ENCODE peak calls at places on chromosome 11, in six cellular contexts. One of them, this sample, is unnamed.

GRCh38 chr11:9304178-9304577 is 10.2 kb downstream of the TMEM41B start:
- DNase-seq in mucosa of gallbladder: no peak
- DNase-seq in GM10248: no peak
- DNase-seq in heart left ventricle: no peak
- DNase-seq in NCI-H510A treated with DMSO at 0.1 percent for 48 hours: no peak
- DNase-seq in HuH-7.5: no peak
- DNase-seq in this sample: no peak

GRCh38 chr11:130858215-130858614 is 58.1 kb downstream of the SNX19 start:
- DNase-seq in mucosa of gallbladder: no peak
- DNase-seq in NCI-H510A treated with DMSO at 0.1 percent for 48 hours: no peak
- DNase-seq in HuH-7.5: no peak
- DNase-seq in heart left ventricle: no peak
- DNase-seq in GM10248: no peak
- DNase-seq in this sample: no peak

GRCh38 chr11:131389582-131389981 is 19.2 kb downstream of the NTM start:
- DNase-seq in HuH-7.5: no peak
- DNase-seq in heart left ventricle: no peak
- DNase-seq in GM10248: no peak
- DNase-seq in mucosa of gallbladder: no peak
- DNase-seq in NCI-H510A treated with DMSO at 0.1 percent for 48 hours: no peak
- DNase-seq in this sample: no peak

GRCh38 chr11:10305262-10305963 is 540 bp downstream of the ADM start:
- DNase-seq in NCI-H510A treated with DMSO at 0.1 percent for 48 hours: no peak
- DNase-seq in mucosa of gallbladder: no peak
- DNase-seq in heart left ventricle: no peak
- DNase-seq in HuH-7.5: peak
- DNase-seq in GM10248: peak
- DNase-seq in this sample: no peak

GRCh38 chr11:14366936-14367335 is 8.0 kb upstream of the RRAS2 start:
- DNase-seq in HuH-7.5: no peak
- DNase-seq in mucosa of gallbladder: no peak
- DNase-seq in heart left ventricle: no peak
- DNase-seq in GM10248: no peak
- DNase-seq in NCI-H510A treated with DMSO at 0.1 percent for 48 hours: no peak
- DNase-seq in this sample: no peak

GRCh38 chr11:7512525-7513209 is 1.1 kb upstream of the PPFIBP2 start:
- DNase-seq in GM10248: peak
- DNase-seq in HuH-7.5: no peak
- DNase-seq in NCI-H510A treated with DMSO at 0.1 percent for 48 hours: no peak
- DNase-seq in mucosa of gallbladder: peak
- DNase-seq in heart left ventricle: peak
- DNase-seq in this sample: no peak

GRCh38 chr11:99693941-99694492 is 673.3 kb downstream of the CNTN5 start:
- DNase-seq in heart left ventricle: no peak
- DNase-seq in GM10248: no peak
- DNase-seq in HuH-7.5: no peak
- DNase-seq in NCI-H510A treated with DMSO at 0.1 percent for 48 hours: no peak
- DNase-seq in mucosa of gallbladder: peak
- DNase-seq in this sample: no peak

GRCh38 chr11:117385906-117386305 is 58.3 kb downstream of the CEP164 start:
- DNase-seq in heart left ventricle: no peak
- DNase-seq in mucosa of gallbladder: no peak
- DNase-seq in HuH-7.5: no peak
- DNase-seq in NCI-H510A treated with DMSO at 0.1 percent for 48 hours: no peak
- DNase-seq in GM10248: no peak
- DNase-seq in this sample: no peak

GRCh38 chr11:15123849-15124248 is 9.1 kb downstream of the INSC start:
- DNase-seq in mucosa of gallbladder: no peak
- DNase-seq in heart left ventricle: no peak
- DNase-seq in HuH-7.5: no peak
- DNase-seq in NCI-H510A treated with DMSO at 0.1 percent for 48 hours: no peak
- DNase-seq in GM10248: no peak
- DNase-seq in this sample: no peak

GRCh38 chr11:134759314-134759713 is 347.3 kb upstream of the B3GAT1 start:
- DNase-seq in heart left ventricle: no peak
- DNase-seq in GM10248: no peak
- DNase-seq in HuH-7.5: no peak
- DNase-seq in mucosa of gallbladder: no peak
- DNase-seq in NCI-H510A treated with DMSO at 0.1 percent for 48 hours: no peak
- DNase-seq in this sample: no peak

GRCh38 chr11:68524213-68524612 is 63.7 kb downstream of the PPP6R3 start:
- DNase-seq in mucosa of gallbladder: no peak
- DNase-seq in GM10248: no peak
- DNase-seq in heart left ventricle: no peak
- DNase-seq in NCI-H510A treated with DMSO at 0.1 percent for 48 hours: no peak
- DNase-seq in HuH-7.5: no peak
- DNase-seq in this sample: no peak

GRCh38 chr11:12319734-12320387 is 57.5 kb upstream of the PARVA start:
- DNase-seq in HuH-7.5: no peak
- DNase-seq in heart left ventricle: no peak
- DNase-seq in mucosa of gallbladder: no peak
- DNase-seq in NCI-H510A treated with DMSO at 0.1 percent for 48 hours: peak
- DNase-seq in GM10248: no peak
- DNase-seq in this sample: no peak

GRCh38 chr11:123219066-123219697 is 24.1 kb upstream of the CLMP start:
- DNase-seq in GM10248: no peak
- DNase-seq in mucosa of gallbladder: no peak
- DNase-seq in NCI-H510A treated with DMSO at 0.1 percent for 48 hours: no peak
- DNase-seq in HuH-7.5: no peak
- DNase-seq in heart left ventricle: no peak
- DNase-seq in this sample: no peak

GRCh38 chr11:120121914-120122473 is 15.9 kb downstream of the TRIM29 start:
- DNase-seq in heart left ventricle: no peak
- DNase-seq in HuH-7.5: no peak
- DNase-seq in NCI-H510A treated with DMSO at 0.1 percent for 48 hours: no peak
- DNase-seq in mucosa of gallbladder: peak
- DNase-seq in GM10248: no peak
- DNase-seq in this sample: no peak

GRCh38 chr11:106681435-106681834 is 336.8 kb downstream of the GUCY1A2 start:
- DNase-seq in mucosa of gallbladder: no peak
- DNase-seq in heart left ventricle: no peak
- DNase-seq in NCI-H510A treated with DMSO at 0.1 percent for 48 hours: no peak
- DNase-seq in GM10248: no peak
- DNase-seq in HuH-7.5: no peak
- DNase-seq in this sample: no peak

GRCh38 chr11:32137263-32137662 is 46.4 kb downstream of the RCN1 start:
- DNase-seq in mucosa of gallbladder: no peak
- DNase-seq in GM10248: no peak
- DNase-seq in NCI-H510A treated with DMSO at 0.1 percent for 48 hours: no peak
- DNase-seq in HuH-7.5: no peak
- DNase-seq in heart left ventricle: no peak
- DNase-seq in this sample: no peak

GRCh38 chr11:119992171-119993051 is 145.5 kb downstream of the TRIM29 start:
- DNase-seq in NCI-H510A treated with DMSO at 0.1 percent for 48 hours: no peak
- DNase-seq in GM10248: no peak
- DNase-seq in HuH-7.5: no peak
- DNase-seq in heart left ventricle: no peak
- DNase-seq in mucosa of gallbladder: no peak
- DNase-seq in this sample: no peak

GRCh38 chr11:116657842-116658825 is 114.7 kb downstream of the BUD13 start:
- DNase-seq in heart left ventricle: no peak
- DNase-seq in HuH-7.5: no peak
- DNase-seq in GM10248: no peak
- DNase-seq in mucosa of gallbladder: no peak
- DNase-seq in NCI-H510A treated with DMSO at 0.1 percent for 48 hours: no peak
- DNase-seq in this sample: no peak

GRCh38 chr11:70845761-70846160 is 406.6 kb downstream of the SHANK2 start:
- DNase-seq in HuH-7.5: no peak
- DNase-seq in NCI-H510A treated with DMSO at 0.1 percent for 48 hours: no peak
- DNase-seq in GM10248: no peak
- DNase-seq in mucosa of gallbladder: no peak
- DNase-seq in heart left ventricle: peak
- DNase-seq in this sample: no peak

GRCh38 chr11:116733959-116734517 is 38.7 kb downstream of the BUD13 start:
- DNase-seq in NCI-H510A treated with DMSO at 0.1 percent for 48 hours: no peak
- DNase-seq in heart left ventricle: no peak
- DNase-seq in GM10248: no peak
- DNase-seq in HuH-7.5: no peak
- DNase-seq in mucosa of gallbladder: no peak
- DNase-seq in this sample: no peak

GRCh38 chr11:14924291-14924690 is 32.3 kb upstream of the CYP2R1 start:
- DNase-seq in GM10248: no peak
- DNase-seq in mucosa of gallbladder: no peak
- DNase-seq in HuH-7.5: no peak
- DNase-seq in heart left ventricle: no peak
- DNase-seq in NCI-H510A treated with DMSO at 0.1 percent for 48 hours: no peak
- DNase-seq in this sample: no peak

GRCh38 chr11:102157219-102157618 is 47.0 kb downstream of the YAP1 start:
- DNase-seq in mucosa of gallbladder: peak
- DNase-seq in GM10248: no peak
- DNase-seq in HuH-7.5: no peak
- DNase-seq in NCI-H510A treated with DMSO at 0.1 percent for 48 hours: no peak
- DNase-seq in heart left ventricle: peak
- DNase-seq in this sample: no peak

GRCh38 chr11:70152244-70152643 is 50.9 kb upstream of the FADD start:
- DNase-seq in NCI-H510A treated with DMSO at 0.1 percent for 48 hours: no peak
- DNase-seq in mucosa of gallbladder: no peak
- DNase-seq in HuH-7.5: no peak
- DNase-seq in GM10248: no peak
- DNase-seq in heart left ventricle: no peak
- DNase-seq in this sample: no peak

GRCh38 chr11:119347242-119347641 is 737 bp upstream of the MFRP start:
- DNase-seq in HuH-7.5: no peak
- DNase-seq in heart left ventricle: no peak
- DNase-seq in NCI-H510A treated with DMSO at 0.1 percent for 48 hours: no peak
- DNase-seq in mucosa of gallbladder: no peak
- DNase-seq in GM10248: no peak
- DNase-seq in this sample: no peak

GRCh38 chr11:10395196-10395897 is 59.7 kb upstream of the AMPD3 start:
- DNase-seq in HuH-7.5: no peak
- DNase-seq in NCI-H510A treated with DMSO at 0.1 percent for 48 hours: no peak
- DNase-seq in GM10248: no peak
- DNase-seq in mucosa of gallbladder: no peak
- DNase-seq in heart left ventricle: no peak
- DNase-seq in this sample: no peak

GRCh38 chr11:65170058-65170534 is at the start of gene SPDYC:
- DNase-seq in HuH-7.5: no peak
- DNase-seq in NCI-H510A treated with DMSO at 0.1 percent for 48 hours: no peak
- DNase-seq in mucosa of gallbladder: no peak
- DNase-seq in heart left ventricle: no peak
- DNase-seq in GM10248: no peak
- DNase-seq in this sample: no peak

GRCh38 chr11:353315-353857 is 15.9 kb upstream of the B4GALNT4 start:
- DNase-seq in GM10248: no peak
- DNase-seq in NCI-H510A treated with DMSO at 0.1 percent for 48 hours: no peak
- DNase-seq in heart left ventricle: peak
- DNase-seq in mucosa of gallbladder: peak
- DNase-seq in HuH-7.5: peak
- DNase-seq in this sample: no peak

GRCh38 chr11:83326326-83326725 is 40.2 kb upstream of the CCDC90B start:
- DNase-seq in HuH-7.5: no peak
- DNase-seq in heart left ventricle: no peak
- DNase-seq in mucosa of gallbladder: no peak
- DNase-seq in NCI-H510A treated with DMSO at 0.1 percent for 48 hours: no peak
- DNase-seq in GM10248: no peak
- DNase-seq in this sample: no peak

GRCh38 chr11:19433367-19433766 is 192.6 kb upstream of the E2F8 start:
- DNase-seq in heart left ventricle: no peak
- DNase-seq in NCI-H510A treated with DMSO at 0.1 percent for 48 hours: no peak
- DNase-seq in HuH-7.5: no peak
- DNase-seq in GM10248: no peak
- DNase-seq in mucosa of gallbladder: no peak
- DNase-seq in this sample: no peak

GRCh38 chr11:122656073-122656630 is 630 bp downstream of the UBASH3B start:
- DNase-seq in HuH-7.5: peak
- DNase-seq in NCI-H510A treated with DMSO at 0.1 percent for 48 hours: no peak
- DNase-seq in heart left ventricle: peak
- DNase-seq in mucosa of gallbladder: peak
- DNase-seq in GM10248: peak
- DNase-seq in this sample: no peak

GRCh38 chr11:24509114-24509513 is 12.3 kb downstream of the LUZP2 start:
- DNase-seq in NCI-H510A treated with DMSO at 0.1 percent for 48 hours: no peak
- DNase-seq in HuH-7.5: no peak
- DNase-seq in GM10248: no peak
- DNase-seq in heart left ventricle: no peak
- DNase-seq in mucosa of gallbladder: no peak
- DNase-seq in this sample: no peak

GRCh38 chr11:76782526-76783293 is 446 bp upstream of the TSKU start:
- DNase-seq in mucosa of gallbladder: peak
- DNase-seq in HuH-7.5: peak
- DNase-seq in GM10248: peak
- DNase-seq in NCI-H510A treated with DMSO at 0.1 percent for 48 hours: peak
- DNase-seq in heart left ventricle: peak
- DNase-seq in this sample: peak

GRCh38 chr11:6695377-6695776 is 12.2 kb upstream of the MRPL17 start:
- DNase-seq in heart left ventricle: peak
- DNase-seq in HuH-7.5: no peak
- DNase-seq in mucosa of gallbladder: no peak
- DNase-seq in GM10248: no peak
- DNase-seq in NCI-H510A treated with DMSO at 0.1 percent for 48 hours: no peak
- DNase-seq in this sample: no peak

GRCh38 chr11:2797181-2797711 is 88.3 kb downstream of the CDKN1C start:
- DNase-seq in NCI-H510A treated with DMSO at 0.1 percent for 48 hours: no peak
- DNase-seq in mucosa of gallbladder: no peak
- DNase-seq in heart left ventricle: peak
- DNase-seq in GM10248: no peak
- DNase-seq in HuH-7.5: no peak
- DNase-seq in this sample: no peak

GRCh38 chr11:56783448-56784041 is 35.0 kb upstream of the OR9G4 start:
- DNase-seq in HuH-7.5: peak
- DNase-seq in heart left ventricle: no peak
- DNase-seq in mucosa of gallbladder: no peak
- DNase-seq in NCI-H510A treated with DMSO at 0.1 percent for 48 hours: peak
- DNase-seq in GM10248: peak
- DNase-seq in this sample: peak

GRCh38 chr11:40295466-40295865 is 1164.0 kb downstream of the LRRC4C start:
- DNase-seq in HuH-7.5: no peak
- DNase-seq in heart left ventricle: no peak
- DNase-seq in GM10248: no peak
- DNase-seq in NCI-H510A treated with DMSO at 0.1 percent for 48 hours: no peak
- DNase-seq in mucosa of gallbladder: no peak
- DNase-seq in this sample: no peak

GRCh38 chr11:118328745-118329144 is 13.8 kb downstream of the CD3D start:
- DNase-seq in heart left ventricle: no peak
- DNase-seq in mucosa of gallbladder: no peak
- DNase-seq in GM10248: no peak
- DNase-seq in HuH-7.5: no peak
- DNase-seq in NCI-H510A treated with DMSO at 0.1 percent for 48 hours: no peak
- DNase-seq in this sample: no peak